ENCODE peak calls at places on chromosomes 6 and 20, in nine cellular contexts. One of them, this sample, is unnamed.

GRCh38 chr6:20946037-20946436 is 411.8 kb downstream of the CDKAL1 start:
- DNase-seq in astrocyte of the spinal cord: peak
- DNase-seq in GM23338: peak
- DNase-seq in SK-N-MC: no peak
- DNase-seq in stimulated activated CD4-positive, alpha-beta T cell treated with anti-CD3 and anti-CD28 coated beads, TNF-alpha, amount 100 ng/mL, for 24 hours: no peak
- DNase-seq in stimulated activated CD8-positive, alpha-beta memory T cell treated with anti-CD3 and anti-CD28 coated beads, Interleukin-2, amount 100 ng/mL, for 1 hour: no peak
- DNase-seq in ACHN: peak
- DNase-seq in H9: no peak
- DNase-seq in HS-27A: no peak
- DNase-seq in this sample: peak

GRCh38 chr6:52539607-52540006 is 37.3 kb downstream of the TRAM2 start:
- DNase-seq in HS-27A: peak
- DNase-seq in H9: no peak
- DNase-seq in ACHN: no peak
- DNase-seq in SK-N-MC: no peak
- DNase-seq in stimulated activated CD4-positive, alpha-beta T cell treated with anti-CD3 and anti-CD28 coated beads, TNF-alpha, amount 100 ng/mL, for 24 hours: no peak
- DNase-seq in stimulated activated CD8-positive, alpha-beta memory T cell treated with anti-CD3 and anti-CD28 coated beads, Interleukin-2, amount 100 ng/mL, for 1 hour: no peak
- DNase-seq in astrocyte of the spinal cord: peak
- DNase-seq in GM23338: no peak
- DNase-seq in this sample: no peak

GRCh38 chr20:2709205-2709981 is 16.8 kb downstream of the EBF4 start:
- DNase-seq in astrocyte of the spinal cord: no peak
- DNase-seq in GM23338: no peak
- DNase-seq in stimulated activated CD4-positive, alpha-beta T cell treated with anti-CD3 and anti-CD28 coated beads, TNF-alpha, amount 100 ng/mL, for 24 hours: no peak
- DNase-seq in H9: peak
- DNase-seq in ACHN: no peak
- DNase-seq in SK-N-MC: no peak
- DNase-seq in HS-27A: no peak
- DNase-seq in stimulated activated CD8-positive, alpha-beta memory T cell treated with anti-CD3 and anti-CD28 coated beads, Interleukin-2, amount 100 ng/mL, for 1 hour: no peak
- DNase-seq in this sample: no peak

GRCh38 chr6:3226422-3227362 is 761 bp downstream of the TUBB2B start:
- DNase-seq in stimulated activated CD8-positive, alpha-beta memory T cell treated with anti-CD3 and anti-CD28 coated beads, Interleukin-2, amount 100 ng/mL, for 1 hour: no peak
- DNase-seq in ACHN: peak
- DNase-seq in astrocyte of the spinal cord: no peak
- DNase-seq in GM23338: peak
- DNase-seq in H9: no peak
- DNase-seq in SK-N-MC: no peak
- DNase-seq in stimulated activated CD4-positive, alpha-beta T cell treated with anti-CD3 and anti-CD28 coated beads, TNF-alpha, amount 100 ng/mL, for 24 hours: no peak
- DNase-seq in HS-27A: no peak
- DNase-seq in this sample: no peak

GRCh38 chr20:31711416-31712111 is 11.1 kb downstream of the BCL2L1 start:
- DNase-seq in GM23338: no peak
- DNase-seq in SK-N-MC: no peak
- DNase-seq in H9: no peak
- DNase-seq in HS-27A: no peak
- DNase-seq in astrocyte of the spinal cord: no peak
- DNase-seq in stimulated activated CD8-positive, alpha-beta memory T cell treated with anti-CD3 and anti-CD28 coated beads, Interleukin-2, amount 100 ng/mL, for 1 hour: no peak
- DNase-seq in stimulated activated CD4-positive, alpha-beta T cell treated with anti-CD3 and anti-CD28 coated beads, TNF-alpha, amount 100 ng/mL, for 24 hours: no peak
- DNase-seq in ACHN: no peak
- DNase-seq in this sample: no peak

GRCh38 chr20:17542993-17543412 is 11.8 kb upstream of the BFSP1 start:
- DNase-seq in HS-27A: no peak
- DNase-seq in SK-N-MC: no peak
- DNase-seq in GM23338: no peak
- DNase-seq in ACHN: no peak
- DNase-seq in astrocyte of the spinal cord: peak
- DNase-seq in stimulated activated CD8-positive, alpha-beta memory T cell treated with anti-CD3 and anti-CD28 coated beads, Interleukin-2, amount 100 ng/mL, for 1 hour: no peak
- DNase-seq in H9: no peak
- DNase-seq in stimulated activated CD4-positive, alpha-beta T cell treated with anti-CD3 and anti-CD28 coated beads, TNF-alpha, amount 100 ng/mL, for 24 hours: no peak
- DNase-seq in this sample: no peak

GRCh38 chr20:63750807-63751470 is 11.4 kb downstream of the SLC2A4RG start:
- DNase-seq in stimulated activated CD8-positive, alpha-beta memory T cell treated with anti-CD3 and anti-CD28 coated beads, Interleukin-2, amount 100 ng/mL, for 1 hour: no peak
- DNase-seq in SK-N-MC: no peak
- DNase-seq in HS-27A: no peak
- DNase-seq in GM23338: peak
- DNase-seq in H9: peak
- DNase-seq in stimulated activated CD4-positive, alpha-beta T cell treated with anti-CD3 and anti-CD28 coated beads, TNF-alpha, amount 100 ng/mL, for 24 hours: no peak
- DNase-seq in ACHN: no peak
- DNase-seq in astrocyte of the spinal cord: no peak
- DNase-seq in this sample: no peak

GRCh38 chr6:43772571-43773049 is 2.6 kb downstream of the VEGFA start:
- DNase-seq in SK-N-MC: no peak
- DNase-seq in H9: peak
- DNase-seq in HS-27A: peak
- DNase-seq in stimulated activated CD4-positive, alpha-beta T cell treated with anti-CD3 and anti-CD28 coated beads, TNF-alpha, amount 100 ng/mL, for 24 hours: no peak
- DNase-seq in astrocyte of the spinal cord: peak
- DNase-seq in GM23338: peak
- DNase-seq in ACHN: peak
- DNase-seq in stimulated activated CD8-positive, alpha-beta memory T cell treated with anti-CD3 and anti-CD28 coated beads, Interleukin-2, amount 100 ng/mL, for 1 hour: no peak
- DNase-seq in this sample: no peak

GRCh38 chr6:140174509-140174908 is 800.1 kb upstream of the CITED2 start:
- DNase-seq in stimulated activated CD8-positive, alpha-beta memory T cell treated with anti-CD3 and anti-CD28 coated beads, Interleukin-2, amount 100 ng/mL, for 1 hour: no peak
- DNase-seq in SK-N-MC: peak
- DNase-seq in stimulated activated CD4-positive, alpha-beta T cell treated with anti-CD3 and anti-CD28 coated beads, TNF-alpha, amount 100 ng/mL, for 24 hours: no peak
- DNase-seq in ACHN: no peak
- DNase-seq in astrocyte of the spinal cord: peak
- DNase-seq in H9: no peak
- DNase-seq in HS-27A: peak
- DNase-seq in GM23338: no peak
- DNase-seq in this sample: no peak

GRCh38 chr6:142302427-142303190 is 802 bp downstream of the ADGRG6 start:
- DNase-seq in H9: peak
- DNase-seq in stimulated activated CD4-positive, alpha-beta T cell treated with anti-CD3 and anti-CD28 coated beads, TNF-alpha, amount 100 ng/mL, for 24 hours: no peak
- DNase-seq in astrocyte of the spinal cord: no peak
- DNase-seq in SK-N-MC: no peak
- DNase-seq in GM23338: peak
- DNase-seq in stimulated activated CD8-positive, alpha-beta memory T cell treated with anti-CD3 and anti-CD28 coated beads, Interleukin-2, amount 100 ng/mL, for 1 hour: no peak
- DNase-seq in ACHN: peak
- DNase-seq in HS-27A: no peak
- DNase-seq in this sample: no peak

GRCh38 chr6:87588756-87589407 is 905 bp downstream of the RARS2 start:
- DNase-seq in GM23338: no peak
- DNase-seq in SK-N-MC: no peak
- DNase-seq in astrocyte of the spinal cord: no peak
- DNase-seq in HS-27A: no peak
- DNase-seq in H9: no peak
- DNase-seq in stimulated activated CD8-positive, alpha-beta memory T cell treated with anti-CD3 and anti-CD28 coated beads, Interleukin-2, amount 100 ng/mL, for 1 hour: no peak
- DNase-seq in ACHN: no peak
- DNase-seq in stimulated activated CD4-positive, alpha-beta T cell treated with anti-CD3 and anti-CD28 coated beads, TNF-alpha, amount 100 ng/mL, for 24 hours: no peak
- DNase-seq in this sample: no peak

GRCh38 chr6:166618866-166619761 is 7.9 kb downstream of the RPS6KA2 start:
- DNase-seq in HS-27A: no peak
- DNase-seq in stimulated activated CD8-positive, alpha-beta memory T cell treated with anti-CD3 and anti-CD28 coated beads, Interleukin-2, amount 100 ng/mL, for 1 hour: no peak
- DNase-seq in astrocyte of the spinal cord: peak
- DNase-seq in SK-N-MC: no peak
- DNase-seq in GM23338: no peak
- DNase-seq in ACHN: no peak
- DNase-seq in stimulated activated CD4-positive, alpha-beta T cell treated with anti-CD3 and anti-CD28 coated beads, TNF-alpha, amount 100 ng/mL, for 24 hours: no peak
- DNase-seq in H9: no peak
- DNase-seq in this sample: no peak

GRCh38 chr6:127121637-127121960 is 3.1 kb downstream of the RSPO3 start:
- DNase-seq in ACHN: no peak
- DNase-seq in HS-27A: no peak
- DNase-seq in stimulated activated CD8-positive, alpha-beta memory T cell treated with anti-CD3 and anti-CD28 coated beads, Interleukin-2, amount 100 ng/mL, for 1 hour: no peak
- DNase-seq in stimulated activated CD4-positive, alpha-beta T cell treated with anti-CD3 and anti-CD28 coated beads, TNF-alpha, amount 100 ng/mL, for 24 hours: no peak
- DNase-seq in H9: no peak
- DNase-seq in SK-N-MC: no peak
- DNase-seq in astrocyte of the spinal cord: no peak
- DNase-seq in GM23338: no peak
- DNase-seq in this sample: no peak

This sample was measured in stimulated activated naive B cell treated with anti-CD40 and anti-IgM and Interleukin-4, amounts not matched to agents 10 μg/mL and 1 μg/mL and 100 μg/mL, for 72 hours.